ENCODE peak calls at places on chromosome 15, in nine cellular contexts. Q, O, P, C, W, T, R, G and S are unnamed samples.

GRCh38 chr15:37100109-37100873 is at the start of gene MEIS2:
- DNase-seq in Q (peak), T (peak), R (peak), O (peak), P (peak), C (peak), W (peak), G (peak), S (peak)

GRCh38 chr15:80275946-80276345 is 23.9 kb upstream of the CTXND1 start:
- DNase-seq in W (peak), O (no peak), R (peak), P (peak), Q (no peak), C (no peak), G (no peak), T (peak), S (peak)

GRCh38 chr15:57085267-57085666 is 166.8 kb downstream of the TCF12 start:
- DNase-seq in Q (no peak), C (no peak), P (no peak), T (peak), O (no peak), R (no peak), W (peak), G (no peak), S (no peak)

GRCh38 chr15:77002954-77003912 is 8.3 kb downstream of the PSTPIP1 start:
- DNase-seq in Q (peak), T (no peak), P (no peak), O (no peak), C (no peak), R (no peak), W (no peak), G (no peak), S (no peak)

GRCh38 chr15:67048281-67049279 is 16.8 kb upstream of the SMAD3 start:
- DNase-seq in Q (peak), W (peak), O (no peak), C (no peak), G (no peak), P (peak), T (peak), R (peak), S (no peak)

GRCh38 chr15:42072141-42072685 is 22.1 kb downstream of the PLA2G4D start:
- DNase-seq in W (no peak), P (no peak), O (no peak), Q (no peak), R (no peak), T (no peak), G (no peak), C (no peak), S (no peak)

GRCh38 chr15:56325186-56325585 is 40.0 kb upstream of the TEX9 start:
- DNase-seq in Q (no peak), O (peak), W (peak), G (no peak), T (peak), R (peak), P (peak), C (no peak), S (no peak)

GRCh38 chr15:52677593-52677992 is 1.6 kb downstream of the ATOSA start:
- DNase-seq in T (no peak), P (no peak), G (no peak), R (no peak), W (no peak), O (no peak), C (no peak), Q (no peak), S (no peak)

GRCh38 chr15:44009056-44009455 is 182.3 kb downstream of the WDR76 start:
- DNase-seq in C (no peak), R (peak), P (peak), G (no peak), O (no peak), W (peak), T (peak), Q (no peak), S (no peak)

GRCh38 chr15:85707519-85708338 is 87.0 kb downstream of the KLHL25 start:
- DNase-seq in G (no peak), O (no peak), T (peak), R (peak), W (no peak), C (no peak), Q (no peak), P (peak), S (no peak)

GRCh38 chr15:70528270-70528706 is 235.1 kb downstream of the UACA start:
- DNase-seq in R (peak), G (peak), Q (no peak), W (no peak), C (peak), T (peak), O (no peak), P (peak), S (no peak)

GRCh38 chr15:37877851-37878577 is 56.4 kb upstream of the TMCO5A start:
- DNase-seq in O (peak), C (no peak), Q (no peak), T (peak), R (peak), G (peak), P (peak), W (peak), S (peak)

GRCh38 chr15:79071901-79072300 is 18.7 kb downstream of the RASGRF1 start:
- DNase-seq in P (no peak), G (no peak), O (no peak), T (no peak), Q (no peak), W (peak), C (no peak), R (no peak), S (no peak)

GRCh38 chr15:60590935-60591490 is 112.1 kb upstream of the ICE2 start:
- DNase-seq in G (peak), C (peak), Q (peak), O (no peak), W (peak), T (peak), P (peak), R (peak), S (no peak)

DNA sequence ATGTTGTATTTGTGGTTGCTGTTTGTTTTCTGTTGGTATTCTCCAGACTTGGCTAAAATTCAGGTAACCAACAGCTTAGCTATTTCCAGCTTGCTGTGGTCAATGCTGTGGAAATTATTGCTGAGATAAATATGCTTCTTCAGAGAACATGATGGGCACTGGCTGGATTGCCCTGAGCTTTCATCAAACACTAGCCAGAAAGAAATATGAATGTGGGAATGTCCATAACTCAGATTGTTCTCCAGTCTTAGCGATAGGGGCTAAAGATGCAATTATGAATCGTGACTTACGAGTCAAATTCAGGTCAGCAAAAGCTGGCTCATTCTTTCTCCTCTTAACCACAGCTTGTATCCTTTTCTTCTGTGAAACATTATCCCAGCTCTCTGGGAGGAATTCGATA is 307.5 kb downstream of the RYR3 start:
- DNase-seq in Q (no peak), P (peak), R (peak), T (peak), G (no peak), C (no peak), W (no peak), O (no peak), S (peak)
- H3K4me3 ChIP-seq in Q (no peak), P (no peak), R (no peak), T (no peak), G (no peak), C (no peak), W (no peak), O (no peak), S (no peak)

DNA sequence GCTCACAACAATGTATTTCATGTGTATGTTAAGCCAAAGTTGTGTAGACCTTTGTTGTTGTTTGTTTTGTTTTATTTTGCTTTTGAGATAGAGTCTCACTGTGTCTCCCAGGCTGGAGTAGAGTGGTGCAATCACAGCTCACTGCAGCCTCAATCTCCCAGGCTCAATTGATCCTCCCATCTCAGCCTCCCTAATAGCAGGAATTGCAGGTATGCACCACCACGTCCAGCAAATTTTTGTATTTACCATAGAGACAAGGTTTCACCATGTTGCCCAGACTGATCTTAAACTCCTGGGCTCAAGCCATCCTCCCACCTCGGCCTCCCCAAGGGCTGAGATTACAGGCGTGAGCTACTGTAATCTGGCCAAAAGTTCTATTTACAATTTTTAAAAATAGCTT is 2.7 kb downstream of the HERC1 start:
- DNase-seq in W (no peak), C (no peak), T (no peak), P (no peak), R (no peak), G (no peak), O (no peak), Q (no peak), S (no peak)
- TF ChIP-seq CTCF in W (no peak), C (no peak), T (no peak), P (no peak), R (no peak), G (no peak), O (no peak), Q (no peak), S (no peak)

GRCh38 chr15:73631915-73632669 is 1.1 kb downstream of the NPTN start:
- DNase-seq in W (peak), G (peak), O (no peak), T (peak), C (peak), R (peak), P (peak), Q (no peak), S (no peak)

GRCh38 chr15:73628102-73628501 is 5.1 kb downstream of the NPTN start:
- DNase-seq in Q (no peak), O (no peak), T (no peak), W (no peak), C (no peak), R (no peak), P (no peak), G (no peak), S (no peak)

GRCh38 chr15:73630796-73631471 is 2.3 kb downstream of the NPTN start:
- DNase-seq in Q (no peak), T (no peak), W (no peak), C (no peak), P (no peak), G (peak), R (peak), O (no peak), S (no peak)

GRCh38 chr15:73630030-73630429 is 3.2 kb downstream of the NPTN start:
- DNase-seq in R (no peak), C (no peak), T (no peak), G (peak), Q (no peak), W (peak), P (no peak), O (no peak), S (no peak)

GRCh38 chr15:73628976-73629854 is 4.0 kb downstream of the NPTN start:
- DNase-seq in W (peak), C (no peak), O (no peak), G (no peak), T (no peak), P (no peak), R (no peak), Q (no peak), S (no peak)
- H3K4me3 ChIP-seq in W (no peak), C (no peak), O (no peak), G (no peak), T (no peak), P (no peak), R (no peak), Q (no peak), S (no peak)

GRCh38 chr15:92619380-92620101 is 36.0 kb downstream of the FAM174B start:
- DNase-seq in O (peak), T (peak), Q (no peak), W (no peak), C (no peak), G (no peak), P (peak), R (peak), S (peak)
- TF ChIP-seq CTCF in O (no peak), T (no peak), Q (no peak), W (no peak), C (no peak), G (no peak), P (no peak), R (no peak), S (no peak)

GRCh38 chr15:81400640-81401236 is 26.7 kb upstream of the TMC3 start:
- DNase-seq in Q (no peak), T (peak), W (peak), P (peak), C (no peak), O (no peak), G (peak), R (peak), S (peak)
- H3K4me3 ChIP-seq in Q (no peak), T (no peak), W (no peak), P (no peak), C (no peak), O (no peak), G (no peak), R (no peak), S (no peak)

DNA sequence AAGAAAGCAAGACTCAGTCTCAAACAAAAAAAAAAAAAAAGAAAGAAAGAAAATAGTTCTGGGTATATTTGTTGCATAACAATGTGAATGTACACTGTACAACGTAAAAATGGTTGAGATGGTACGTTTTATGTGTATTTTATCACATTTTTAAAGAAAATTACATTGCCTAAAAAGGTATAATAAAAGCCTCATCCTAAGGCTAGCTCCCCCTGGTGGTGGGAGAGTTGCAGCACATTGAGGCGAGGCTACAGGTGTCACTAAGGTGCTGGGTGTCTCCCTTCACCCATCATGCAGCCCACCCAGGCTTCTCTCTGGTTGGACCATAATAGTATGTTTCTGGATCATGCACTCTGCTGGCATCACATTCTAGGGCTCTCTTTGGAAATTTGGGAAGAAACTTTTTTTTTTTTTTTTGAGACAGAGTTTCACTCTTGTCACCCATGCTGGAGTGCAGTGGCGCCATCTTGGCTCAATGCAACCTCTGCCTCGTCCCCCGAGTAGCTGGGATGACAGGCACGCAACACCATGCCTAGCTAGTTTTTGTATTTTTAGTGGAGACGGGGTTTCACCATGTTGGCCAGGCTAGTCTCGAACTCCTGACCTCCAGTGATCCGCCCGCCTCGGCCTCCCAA is 12.4 kb upstream of the RAB11A start:
- DNase-seq in R (peak), C (peak), P (peak), T (peak), Q (peak), O (no peak), G (peak), W (peak), S (peak)
- TF ChIP-seq CTCF in R (peak), C (peak), P (peak), T (peak), Q (peak), O (peak), G (peak), W (peak), S (peak)